ENCODE peak calls at places on chromosomes 7 and 10, in five cellular contexts. F is GM06990; I is neuronal stem cell; E is CD8-positive, alpha-beta memory T cell; V is esophagus muscularis mucosa. A is an unnamed sample. For H3K27me3, the result is how much of the 10 kb centered on the place peaks cover.

GRCh38 chr7:100794741-100795140 is 32.6 kb downstream of the EPHB4 start:
- DNase-seq in E (no peak), F (no peak), V (no peak), I (no peak), A (no peak)

GRCh38 chr7:7183833-7184463 is 1.6 kb downstream of the C1GALT1 start:
- DNase-seq in I (no peak), V (no peak), F (no peak), E (no peak), A (no peak)

GRCh38 chr7:112433289-112433688 is 17.0 kb upstream of the IFRD1 start:
- DNase-seq in V (no peak), F (no peak), I (no peak), E (no peak), A (no peak)

GRCh38 chr7:30859202-30859939 is 52.3 kb upstream of the AQP1 start:
- DNase-seq in V (no peak), F (no peak), E (no peak), I (no peak), A (no peak)

GRCh38 chr10:78420946-78421732 is 387.5 kb downstream of the RPS24 start:
- DNase-seq in V (no peak), E (no peak), F (no peak), I (no peak), A (no peak)

GRCh38 chr7:37786741-37787569 is 61.4 kb upstream of the NME8 start:
- DNase-seq in I (no peak), F (peak), V (no peak), E (no peak), A (no peak)

GRCh38 chr7:20227291-20227795 is 10.2 kb upstream of the MACC1 start:
- DNase-seq in E (no peak), V (no peak), I (no peak), F (no peak), A (no peak)

GRCh38 chr10:124116771-124117510 is 23.5 kb upstream of the CHST15 start:
- DNase-seq in E (no peak), I (no peak), F (no peak), V (no peak), A (no peak)

GRCh38 chr7:106774768-106775551 is 90.1 kb upstream of the PIK3CG start:
- DNase-seq in F (no peak), I (no peak), V (no peak), E (no peak), A (peak)

GRCh38 chr10:126017961-126018560 is 121.7 kb downstream of the FANK1 start:
- DNase-seq in F (no peak), I (no peak), E (no peak), V (no peak), A (no peak)

GRCh38 chr10:93461124-93461806 is 20.9 kb downstream of the MYOF start:
- DNase-seq in E (no peak), F (no peak), I (no peak), V (no peak), A (no peak)

GRCh38 chr7:26372211-26372610 is 80.5 kb downstream of the SNX10 start:
- DNase-seq in I (no peak), V (no peak), E (no peak), F (no peak), A (no peak)
- H3K27me3 ChIP-seq in I (under half), V (half or more), E (under half), F (under half), A (under half)

GRCh38 chr10:5512881-5513698 is 11.7 kb upstream of the CALML3 start:
- DNase-seq in I (no peak), F (no peak), E (no peak), V (no peak), A (no peak)
- H3K4me3 ChIP-seq in I (no peak), F (no peak), E (no peak), V (no peak), A (no peak)

DNA sequence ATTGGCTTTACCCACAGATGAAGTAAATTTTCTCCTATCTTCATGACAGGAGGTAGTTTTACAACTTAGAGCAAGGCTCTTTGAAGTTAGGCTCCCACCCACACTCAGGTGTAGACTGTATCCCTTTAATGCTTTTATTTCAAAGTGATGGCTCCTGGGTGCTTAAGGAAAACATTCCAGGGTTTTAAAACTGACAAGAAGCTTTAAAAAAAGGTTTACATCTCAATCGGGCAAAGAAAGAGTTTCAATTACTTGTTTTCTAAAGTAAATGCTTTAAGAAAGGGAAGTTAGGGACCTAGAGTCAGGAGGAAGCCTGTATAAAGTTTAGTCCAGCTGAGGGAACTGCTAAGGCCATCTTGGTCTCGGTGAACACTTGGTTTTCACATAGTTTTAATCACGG is 1153.8 kb upstream of the C7orf33 start:
- DNase-seq in I (no peak), V (no peak), E (no peak), F (no peak), A (no peak)
- H3K27me3 ChIP-seq in I (under half), V (under half), E (under half), F (under half), A (under half)

DNA sequence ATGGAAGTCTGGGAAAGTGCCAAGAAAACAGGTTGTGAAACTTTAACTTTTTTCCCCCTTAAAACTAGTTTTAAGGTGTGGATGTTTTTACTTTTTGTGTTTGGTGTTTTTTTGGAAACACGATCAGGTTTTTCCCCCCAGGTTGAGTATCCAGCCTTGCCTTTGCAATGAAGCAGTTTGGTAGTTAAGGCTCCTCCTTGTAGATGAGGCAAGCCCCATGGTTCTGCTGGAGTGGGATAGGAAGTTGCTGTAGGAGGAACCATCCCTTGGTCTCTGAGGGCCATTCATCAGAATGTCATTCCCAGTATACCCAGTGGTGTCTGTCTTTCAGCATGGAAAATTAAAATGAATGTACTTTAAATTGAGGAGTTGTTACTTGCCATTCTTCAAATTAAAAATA is 2.7 kb downstream of the CUL1 start:
- DNase-seq in F (no peak), E (no peak), I (no peak), V (no peak), A (no peak)
- H3K4me3 ChIP-seq in F (no peak), E (peak), I (no peak), V (peak), A (no peak)

DNA sequence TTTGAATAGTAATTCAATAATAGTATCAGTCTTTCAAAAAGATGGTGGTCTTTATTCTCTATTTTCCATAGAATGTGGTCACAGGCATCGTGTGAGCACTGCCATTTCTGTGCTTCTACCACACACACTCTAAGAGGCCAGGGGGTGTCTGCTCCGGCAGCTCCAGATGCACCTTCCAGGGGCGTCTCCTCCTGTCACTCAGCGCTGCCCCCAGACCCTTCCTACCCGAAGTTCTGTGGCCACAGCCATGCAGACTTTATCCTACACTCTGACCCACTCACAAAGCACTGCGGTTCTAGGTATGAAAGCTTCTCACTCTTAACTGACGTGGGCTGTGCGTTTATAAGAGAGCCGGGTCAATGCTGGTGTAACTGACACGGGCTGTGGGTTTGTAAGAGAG is 364.6 kb downstream of the DNAJB6 start:
- DNase-seq in V (no peak), E (no peak), I (no peak), F (no peak), A (no peak)
- H3K27me3 ChIP-seq in V (under half), E (under half), I (under half), F (under half), A (under half)

DNA sequence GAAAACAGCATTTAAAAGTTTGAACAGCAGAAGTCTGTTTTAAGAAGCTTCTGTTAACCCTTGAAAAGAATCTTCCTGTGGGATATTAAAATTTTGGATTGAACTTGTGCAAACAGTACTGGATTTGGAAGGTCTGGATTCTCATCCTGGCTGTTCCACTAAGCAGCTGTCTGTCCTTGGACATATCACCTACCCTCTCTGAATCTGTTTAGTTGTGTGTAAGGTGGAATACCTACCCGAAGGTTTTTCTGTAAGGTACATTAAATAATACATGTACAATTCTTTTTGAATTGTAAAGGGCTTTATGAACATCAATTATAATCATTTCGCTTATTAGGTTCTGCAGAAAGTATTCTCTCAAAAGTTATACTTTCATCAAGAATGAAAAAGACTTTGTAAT is 2.2 kb downstream of the PDCD4 start:
- DNase-seq in I (no peak), E (no peak), V (no peak), F (no peak), A (no peak)
- H3K4me3 ChIP-seq in I (no peak), E (peak), V (peak), F (peak), A (peak)

GRCh38 chr10:113309791-113310190 is 243.1 kb upstream of the HABP2 start:
- DNase-seq in V (no peak), I (peak), F (no peak), E (no peak), A (no peak)
- H3K27me3 ChIP-seq in V (under half), I (under half), F (under half), E (under half), A (under half)

DNA sequence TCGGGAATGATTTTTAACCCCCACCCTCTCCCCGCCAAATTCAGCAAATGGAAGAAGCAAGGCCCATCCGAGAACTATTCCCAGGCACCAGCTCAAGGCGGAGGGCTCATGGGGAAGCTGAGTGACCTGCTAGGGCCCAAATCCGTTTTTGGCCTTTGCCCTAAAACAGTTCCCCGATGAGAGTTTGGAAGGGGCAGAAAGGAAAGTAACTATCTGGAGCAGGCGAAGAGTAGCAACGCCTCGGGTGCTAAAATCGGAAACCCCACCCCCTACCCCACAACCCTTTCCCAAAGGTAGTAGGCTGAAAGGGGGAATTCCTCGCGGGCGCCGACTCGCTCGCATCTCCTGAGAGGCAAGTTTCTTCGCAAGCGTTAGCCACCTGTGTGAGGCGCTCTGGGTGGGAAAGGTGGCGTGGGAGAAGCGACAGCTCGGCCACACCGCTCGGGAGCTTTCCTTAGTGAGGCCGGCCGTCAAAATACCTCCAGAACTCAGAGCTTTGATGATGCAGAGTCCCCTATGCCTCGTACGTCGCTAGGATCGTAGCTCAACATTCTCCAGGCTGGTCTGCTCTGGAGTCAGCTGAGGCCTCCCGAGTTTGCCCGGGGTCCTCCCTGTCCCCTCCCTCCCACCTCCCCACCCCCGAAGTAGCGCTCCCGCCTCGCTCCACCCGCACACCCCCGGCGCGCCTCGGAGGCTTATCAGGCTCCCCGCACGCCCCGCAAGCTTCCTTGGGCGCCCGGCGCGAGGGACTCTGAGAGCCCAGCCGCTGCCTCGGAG is 638 bp upstream of the PRKG1 start:
- DNase-seq in V (no peak), F (peak), E (no peak), I (peak), A (peak)
- H3K4me3 ChIP-seq in V (peak), F (no peak), E (no peak), I (peak), A (peak)

DNA sequence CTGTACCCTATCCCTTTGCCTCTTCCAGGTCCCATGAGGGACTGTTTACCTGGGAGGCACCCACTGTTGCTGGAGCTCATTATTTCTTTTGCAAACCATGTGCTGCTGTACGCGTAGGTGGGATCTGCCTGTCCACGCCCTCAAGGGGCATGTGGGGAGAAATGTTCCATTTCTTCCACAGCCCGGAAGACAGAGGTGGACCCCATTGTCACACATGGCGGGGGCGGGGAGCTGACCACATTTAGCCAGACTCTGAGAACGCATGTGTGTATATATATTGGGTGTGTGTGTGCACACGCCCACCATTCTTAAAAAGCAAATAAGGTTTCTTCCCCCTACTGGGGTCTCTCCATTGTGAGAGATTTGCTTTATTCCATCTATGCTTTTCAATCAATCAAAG is 2.0 kb downstream of the PLXNA4 start:
- DNase-seq in V (no peak), E (no peak), I (no peak), F (no peak), A (no peak)
- H3K27me3 ChIP-seq in V (under half), E (under half), I (half or more), F (under half), A (under half)

A was measured in Caco-2.